ENCODE peak calls at places on chromosomes 11 and 22, in seven cellular contexts. L is endodermal cell; W is CD8-positive, alpha-beta T cell; E is ovary; Y is H9; A is heart right ventricle; Z is PC-3. H is an unnamed sample. For H3K4me1, the result is how much of the 10 kb centered on the place peaks cover.

GRCh38 chr22:44814266-44815098 is 62.1 kb downstream of the ARHGAP8 start:
- DNase-seq in L (peak), W (no peak), E (no peak), Y (no peak), A (no peak), Z (no peak), H (no peak)

GRCh38 chr11:94732617-94733292 is 35.4 kb upstream of the AMOTL1 start:
- DNase-seq in L (no peak), W (no peak), E (no peak), Y (no peak), A (peak), Z (peak), H (peak)

GRCh38 chr11:38791346-38791961 is 2193.4 kb upstream of the RAG2 start:
- DNase-seq in L (peak), W (no peak), E (no peak), Y (peak), A (no peak), Z (peak), H (no peak)

GRCh38 chr22:27207907-27208306 is 550.5 kb downstream of the MIAT start:
- DNase-seq in L (no peak), W (no peak), E (no peak), Y (no peak), A (no peak), Z (no peak), H (peak)

GRCh38 chr11:62689421-62690183 is at the start of gene LRRN4CL:
- DNase-seq in L (no peak), W (no peak), E (peak), Y (no peak), A (peak), Z (no peak), H (no peak)

GRCh38 chr11:71530602-71531001 is 3.5 kb downstream of the KRTAP5-7 start:
- DNase-seq in L (peak), W (no peak), E (no peak), Y (no peak), A (no peak), Z (no peak), H (no peak)

GRCh38 chr11:20022363-20023081 is 137.8 kb downstream of the DBX1 start:
- DNase-seq in L (peak), W (no peak), E (no peak), Y (peak), A (no peak), Z (peak), H (peak)

GRCh38 chr11:44529895-44530412 is 35.5 kb upstream of the CD82 start:
- DNase-seq in L (no peak), W (no peak), E (no peak), Y (no peak), A (no peak), Z (no peak), H (no peak)

GRCh38 chr11:130633466-130633865 is 185.0 kb downstream of the ADAMTS15 start:
- DNase-seq in L (no peak), W (no peak), E (no peak), Y (no peak), A (no peak), Z (peak), H (peak)

GRCh38 chr11:15035283-15035682 is 38.1 kb upstream of the CALCB start:
- DNase-seq in L (peak), W (no peak), E (no peak), Y (peak), A (no peak), Z (no peak), H (no peak)

GRCh38 chr11:83933008-83933407 is 646.8 kb upstream of the CCDC90B start:
- DNase-seq in L (no peak), W (no peak), E (no peak), Y (no peak), A (no peak), Z (no peak), H (no peak)

GRCh38 chr11:72225411-72225951 is 914 bp downstream of the INPPL1 start:
- DNase-seq in L (peak), W (peak), E (no peak), Y (peak), A (no peak), Z (peak), H (peak)

GRCh38 chr11:110758012-110758411 is 45.8 kb upstream of the ARHGAP20 start:
- DNase-seq in L (no peak), W (no peak), E (no peak), Y (no peak), A (no peak), Z (no peak), H (no peak)

GRCh38 chr22:30304495-30305244 is 15.4 kb upstream of the CASTOR1 start:
- DNase-seq in L (no peak), W (no peak), E (no peak), Y (no peak), A (peak), Z (peak), H (peak)

GRCh38 chr11:118988280-118988679 is 9.7 kb upstream of the CENATAC start:
- DNase-seq in L (no peak), W (no peak), E (no peak), Y (no peak), A (no peak), Z (no peak), H (no peak)

GRCh38 chr11:8258771-8259170 is 4.9 kb downstream of the LMO1 start:
- DNase-seq in L (no peak), W (no peak), E (no peak), Y (peak), A (no peak), Z (peak), H (no peak)

GRCh38 chr11:8098361-8098760 is 17.4 kb downstream of the TUB start:
- DNase-seq in L (peak), W (no peak), E (no peak), Y (no peak), A (no peak), Z (peak), H (no peak)

GRCh38 chr22:33579448-33580093 is 340.7 kb downstream of the LARGE1 start:
- DNase-seq in L (peak), W (peak), E (no peak), Y (peak), A (peak), Z (peak), H (peak)

GRCh38 chr11:33857924-33858323 is 34.0 kb downstream of the LMO2 start:
- DNase-seq in L (peak), W (peak), E (peak), Y (peak), A (peak), Z (peak), H (peak)

GRCh38 chr11:132586801-132587200 is 945.5 kb downstream of the OPCML start:
- DNase-seq in L (no peak), W (no peak), E (no peak), Y (no peak), A (no peak), Z (no peak), H (peak)

GRCh38 chr11:76239483-76240142 is 33.3 kb upstream of the WNT11 start:
- DNase-seq in L (no peak), W (no peak), E (no peak), Y (no peak), A (no peak), Z (no peak), H (no peak)

GRCh38 chr11:3205261-3206127 is 13.1 kb downstream of the MRGPRG start:
- DNase-seq in L (no peak), W (no peak), E (no peak), Y (no peak), A (no peak), Z (no peak), H (no peak)

GRCh38 chr22:46604306-46604690 is 15.9 kb upstream of the GRAMD4 start:
- DNase-seq in L (no peak), W (peak), E (no peak), Y (no peak), A (no peak), Z (no peak), H (no peak)

GRCh38 chr22:44597616-44598015 is 99.6 kb upstream of the RTL6 start:
- DNase-seq in L (no peak), W (no peak), E (no peak), Y (no peak), A (no peak), Z (no peak), H (no peak)

GRCh38 chr11:121591405-121592033 is 138.8 kb upstream of the SORL1-AS1 start:
- DNase-seq in L (peak), W (peak), E (peak), Y (peak), A (no peak), Z (peak), H (peak)

GRCh38 chr22:40720538-40721256 is 41.4 kb downstream of the MCHR1 start:
- DNase-seq in L (no peak), W (no peak), E (no peak), Y (no peak), A (no peak), Z (no peak), H (no peak)

GRCh38 chr11:129090056-129090455 is 102.1 kb downstream of the ARHGAP32 start:
- DNase-seq in L (no peak), W (no peak), E (no peak), Y (no peak), A (no peak), Z (peak), H (no peak)

DNA sequence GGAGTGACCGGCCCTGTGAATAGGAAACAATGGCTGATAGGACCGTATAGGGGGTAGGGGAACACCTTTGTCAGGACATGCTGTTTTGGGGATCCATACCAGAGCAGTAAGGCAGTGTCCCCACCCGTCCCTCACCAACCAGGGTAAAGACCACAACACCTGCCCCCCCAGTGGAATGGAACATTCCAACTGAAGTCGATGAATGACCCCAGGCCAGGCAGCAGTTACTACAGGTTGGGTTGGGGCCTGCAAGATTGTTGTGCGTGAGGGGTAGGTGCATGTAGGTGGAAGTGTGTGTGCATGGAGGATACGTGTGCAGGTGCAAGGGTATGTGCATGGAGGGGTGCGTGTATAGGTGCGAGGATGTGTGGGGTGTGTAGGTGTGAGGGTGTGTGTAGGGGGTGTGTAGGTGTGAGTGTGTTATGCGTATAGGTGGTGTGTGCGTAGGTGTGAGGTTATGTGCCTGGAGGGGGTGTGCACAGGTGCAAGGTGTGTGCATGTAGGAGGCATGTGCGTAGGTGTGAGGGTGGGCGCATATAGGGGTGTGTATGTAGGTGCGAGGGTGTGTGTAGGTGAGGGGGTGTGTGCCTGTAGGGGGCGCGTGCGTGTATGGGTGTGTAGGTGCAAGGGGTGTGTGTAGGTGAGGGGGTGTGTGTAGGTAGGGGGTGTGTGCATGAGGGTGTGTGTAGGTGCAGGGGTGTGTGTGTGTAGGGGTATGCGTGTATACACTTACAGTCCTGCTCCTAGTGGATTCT is 32.9 kb downstream of the PISD start:
- DNase-seq in L (peak), W (no peak), E (no peak), Y (peak), A (no peak), Z (no peak), H (no peak)
- H3K4me1 ChIP-seq in L (under half), W (under half), E (under half), Y (under half), A (half or more), Z (under half), H (under half)

GRCh38 chr11:86510097-86510496 is 135.4 kb downstream of the CCDC81 start:
- DNase-seq in L (no peak), W (no peak), E (no peak), Y (no peak), A (no peak), Z (no peak), H (no peak)
- H3K4me1 ChIP-seq in L (under half), W (under half), E (under half), Y (under half), A (under half), Z (under half), H (under half)

GRCh38 chr11:1510928-1511327 is 24.3 kb upstream of the MOB2 start:
- DNase-seq in L (no peak), W (no peak), E (no peak), Y (no peak), A (peak), Z (no peak), H (no peak)
- H3K4me1 ChIP-seq in L (under half), W (under half), E (under half), Y (under half), A (half or more), Z (under half), H (half or more)

GRCh38 chr11:48096588-48097525 is 116.5 kb downstream of the PTPRJ start:
- DNase-seq in L (peak), W (no peak), E (no peak), Y (no peak), A (no peak), Z (peak), H (no peak)

GRCh38 chr11:48101044-48101733 is 115.4 kb upstream of the OR4B1 start:
- DNase-seq in L (no peak), W (no peak), E (no peak), Y (no peak), A (no peak), Z (no peak), H (no peak)

GRCh38 chr11:48099916-48100446 is 116.6 kb upstream of the OR4B1 start:
- DNase-seq in L (no peak), W (no peak), E (no peak), Y (no peak), A (no peak), Z (no peak), H (no peak)

GRCh38 chr11:48095779-48096470 is 115.6 kb downstream of the PTPRJ start:
- DNase-seq in L (no peak), W (no peak), E (peak), Y (no peak), A (no peak), Z (no peak), H (no peak)

DNA sequence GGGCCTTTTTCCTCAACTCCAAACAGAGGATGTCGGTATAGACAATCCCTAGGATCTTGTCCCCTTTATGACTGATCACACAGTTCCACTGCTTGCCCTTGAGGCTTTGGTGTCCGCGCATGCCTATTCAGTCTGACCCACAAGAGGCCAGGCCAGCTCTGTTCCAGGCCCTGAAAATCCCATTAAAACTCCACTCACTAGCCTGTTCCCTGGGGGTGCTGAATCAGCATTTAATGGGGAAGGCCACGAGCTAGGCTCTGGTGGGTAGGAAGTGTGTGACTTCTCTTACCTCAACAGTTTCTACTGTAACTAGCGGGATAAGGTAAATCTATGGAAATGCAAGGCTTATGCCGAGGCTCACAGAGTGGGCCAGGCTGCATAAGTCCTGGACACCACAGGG is 117.7 kb downstream of the PTPRJ start:
- DNase-seq in L (no peak), W (no peak), E (no peak), Y (no peak), A (no peak), Z (no peak), H (no peak)
- H3K4me1 ChIP-seq in L (under half), W (under half), E (under half), Y (under half), A (under half), Z (under half), H (half or more)